ENCODE peak calls at places on chromosomes 1 and 21, in ten cellular contexts. T, S, D, L, W, Z, H, N, E and Y are unnamed samples.
A peak's percentile ranks its signal among the peaks of the same experiment; 100 is the strongest.

GRCh38 chr21:39071623-39072214 is 111.5 kb downstream of the PSMG1 start:
- DNase-seq in T (no peak), S (peak; percentile 10), D (peak; percentile 72), L (no peak), W (peak; percentile 48), Z (no peak), H (no peak), N (no peak), E (peak; percentile 65), Y (no peak)

GRCh38 chr1:215113776-215114153 is 31.2 kb downstream of the KCNK2 start:
- DNase-seq in T (no peak), S (no peak), D (no peak), L (no peak), W (no peak), Z (no peak), H (no peak), N (no peak), E (no peak), Y (peak; percentile 4)

GRCh38 chr1:61124691-61125090 is 42.3 kb downstream of the NFIA start:
- DNase-seq in T (peak; percentile 27), S (no peak), D (no peak), L (no peak), W (no peak), Z (no peak), H (peak; percentile 80), N (no peak), E (no peak), Y (no peak)

GRCh38 chr1:225447649-225448048 is 19.8 kb upstream of the LBR start:
- DNase-seq in T (peak; percentile 74), S (no peak), D (peak; percentile 60), L (no peak), W (peak; percentile 67), Z (no peak), H (no peak), N (no peak), E (no peak), Y (no peak)

GRCh38 chr1:156497078-156497742 is 3.4 kb downstream of the MEF2D start:
- DNase-seq in T (no peak), S (no peak), D (no peak), L (no peak), W (peak; percentile 32), Z (no peak), H (peak; percentile 83), N (no peak), E (no peak), Y (no peak)

GRCh38 chr1:7111855-7112254 is 326.6 kb downstream of the CAMTA1 start:
- DNase-seq in T (no peak), S (no peak), D (no peak), L (no peak), W (no peak), Z (peak; percentile 24), H (no peak), N (no peak), E (no peak), Y (no peak)

GRCh38 chr1:85566890-85567289 is 13.7 kb upstream of the CCN1 start:
- DNase-seq in T (no peak), S (no peak), D (peak; percentile 59), L (no peak), W (no peak), Z (no peak), H (no peak), N (no peak), E (no peak), Y (no peak)

GRCh38 chr21:37145635-37146111 is 72.6 kb downstream of the TTC3 start:
- DNase-seq in T (no peak), S (peak; percentile 90), D (peak; percentile 78), L (no peak), W (peak; percentile 27), Z (peak; percentile 65), H (no peak), N (no peak), E (no peak), Y (no peak)

GRCh38 chr1:40651138-40651857 is 14.2 kb downstream of the RIMS3 start:
- DNase-seq in T (no peak), S (peak; percentile 55), D (no peak), L (peak; percentile 53), W (no peak), Z (no peak), H (no peak), N (no peak), E (no peak), Y (peak; percentile 22)
- TF ChIP-seq CTCF in T (no peak), S (no peak), D (no peak), L (no peak), W (no peak), Z (no peak), H (no peak), N (no peak), E (no peak), Y (no peak)

DNA sequence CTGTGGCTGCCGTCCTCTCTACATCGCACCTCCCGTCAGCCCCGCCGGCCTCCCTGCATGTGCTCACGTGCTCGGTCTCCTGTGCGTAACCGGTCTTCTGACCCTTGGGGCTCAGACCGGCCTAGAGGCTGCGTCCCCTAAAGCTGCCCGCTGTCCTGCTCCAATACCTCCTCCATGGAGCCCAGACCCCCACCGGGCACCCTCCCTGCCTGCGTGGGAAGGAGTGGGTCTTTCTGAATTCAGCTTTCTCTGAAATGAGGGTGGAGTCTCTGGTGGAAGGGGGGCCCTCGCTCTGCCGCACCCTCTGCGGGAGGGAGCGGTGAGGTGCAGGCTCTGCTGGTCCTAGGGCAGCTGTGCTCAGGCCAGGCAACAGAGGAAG is 18.7 kb upstream of the POFUT2 start:
- DNase-seq in T (no peak), S (no peak), D (no peak), L (no peak), W (no peak), Z (no peak), H (no peak), N (no peak), E (no peak), Y (no peak)
- TF ChIP-seq CTCF in T (no peak), S (no peak), D (no peak), L (no peak), W (no peak), Z (no peak), H (no peak), N (no peak), E (no peak), Y (no peak)

GRCh38 chr1:160884579-160884978 is 401 bp downstream of the ITLN1 start:
- DNase-seq in T (no peak), S (peak; percentile 40), D (no peak), L (peak; percentile 37), W (no peak), Z (no peak), H (no peak), N (no peak), E (no peak), Y (peak; percentile 24)
- TF ChIP-seq CTCF in T (no peak), S (peak; percentile 47), D (peak; percentile 29), L (no peak), W (no peak), Z (no peak), H (no peak), N (peak; percentile 35), E (no peak), Y (peak; percentile 29)

DNA sequence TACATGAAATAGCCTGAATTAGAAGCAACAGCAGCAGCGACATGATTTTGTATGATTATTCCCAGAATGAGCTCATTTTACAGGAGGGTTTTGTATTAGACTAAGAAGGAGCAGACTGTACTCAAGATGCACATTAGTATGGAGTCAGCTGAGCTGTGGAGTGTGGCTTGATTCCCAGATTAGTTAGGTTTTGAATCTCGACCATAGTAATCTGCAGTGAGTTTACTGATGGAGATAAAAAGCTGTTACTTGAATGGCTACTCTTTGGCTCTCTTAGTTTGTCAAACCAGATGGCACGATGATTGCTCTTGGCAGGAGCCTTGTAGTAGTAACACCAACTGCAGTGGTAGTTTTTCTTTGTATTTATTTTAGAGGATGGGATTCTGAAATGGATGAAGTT is 143.1 kb downstream of the PHTF1 start:
- DNase-seq in T (no peak), S (no peak), D (peak; percentile 80), L (no peak), W (peak; percentile 6), Z (no peak), H (no peak), N (no peak), E (no peak), Y (no peak)
- TF ChIP-seq CTCF in T (no peak), S (no peak), D (no peak), L (no peak), W (no peak), Z (no peak), H (no peak), N (no peak), E (no peak), Y (no peak)

GRCh38 chr1:25198731-25199231 is 33.5 kb downstream of the SYF2 start:
- DNase-seq in T (no peak), S (peak; percentile 3), D (peak; percentile 32), L (peak; percentile 31), W (no peak), Z (no peak), H (no peak), N (peak; percentile 39), E (no peak), Y (no peak)
- TF ChIP-seq CTCF in T (no peak), S (peak; percentile 15), D (no peak), L (no peak), W (no peak), Z (no peak), H (no peak), N (peak; percentile 8), E (no peak), Y (no peak)

GRCh38 chr1:203528098-203528497 is 34.1 kb downstream of the OPTC start:
- DNase-seq in T (no peak), S (no peak), D (no peak), L (no peak), W (no peak), Z (no peak), H (no peak), N (no peak), E (no peak), Y (no peak)
- TF ChIP-seq CTCF in T (no peak), S (peak; percentile 23), D (no peak), L (no peak), W (no peak), Z (no peak), H (no peak), N (no peak), E (no peak), Y (no peak)

GRCh38 chr1:11364170-11364569 is 91.2 kb downstream of the UBIAD1 start:
- DNase-seq in T (no peak), S (peak; percentile 41), D (no peak), L (no peak), W (no peak), Z (no peak), H (peak; percentile 67), N (no peak), E (no peak), Y (peak; percentile 40)
- TF ChIP-seq CTCF in T (no peak), S (peak; percentile 52), D (no peak), L (peak; percentile 16), W (no peak), Z (peak; percentile 18), H (peak; percentile 63), N (no peak), E (no peak), Y (peak; percentile 45)

DNA sequence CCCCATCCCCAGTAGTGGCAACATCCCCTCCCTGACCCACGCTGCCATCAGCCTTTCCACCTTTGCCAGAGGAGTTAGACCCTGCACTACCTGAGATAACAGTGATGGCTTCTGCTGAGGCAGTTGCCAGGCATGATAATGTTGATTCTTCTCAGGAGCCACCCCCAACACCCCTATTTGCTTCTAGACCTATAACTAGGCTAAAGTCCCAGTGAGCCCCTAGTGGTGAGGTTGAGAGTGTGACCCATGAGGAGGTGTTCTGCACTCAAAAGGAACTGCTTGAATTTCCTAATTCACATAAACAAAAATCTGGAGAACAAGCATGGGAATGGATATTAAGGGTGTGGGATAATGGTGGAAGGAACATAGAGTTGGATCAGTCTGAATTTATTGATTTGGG is 159.6 kb upstream of the COL11A1 start:
- DNase-seq in T (no peak), S (peak; percentile 2), D (no peak), L (no peak), W (no peak), Z (peak; percentile 7), H (no peak), N (no peak), E (no peak), Y (no peak)
- TF ChIP-seq CTCF in T (no peak), S (peak; percentile 39), D (no peak), L (no peak), W (no peak), Z (no peak), H (no peak), N (no peak), E (no peak), Y (no peak)